ENCODE peak calls at places on chromosomes 3 and 15, in five cellular contexts. O is HepG2, R is transverse colon, H is stomach, K is sigmoid colon. F is an unnamed sample.
A peak's percentile ranks its signal among the peaks of the same experiment; 100 is the strongest.

GRCh38 chr15:74227968-74228722 is 8.0 kb upstream of the CCDC33 start:
- DNase-seq in O (no peak), R (peak; percentile 71), H (peak; percentile 45), K (no peak), F (no peak)

GRCh38 chr3:110016235-110016634 is 678.9 kb upstream of the DPPA4 start:
- DNase-seq in O (no peak), R (no peak), H (no peak), K (no peak), F (no peak)

GRCh38 chr15:39889601-39890000 is 30.5 kb downstream of the GPR176 start:
- DNase-seq in O (no peak), R (no peak), H (no peak), K (no peak), F (no peak)

GRCh38 chr3:182979719-182980191 is 583 bp downstream of the DCUN1D1 start:
- DNase-seq in O (peak; percentile 12), R (peak; percentile 35), H (no peak), K (peak; percentile 68), F (no peak)

GRCh38 chr3:31010491-31010890 is 116.0 kb upstream of the GADL1 start:
- DNase-seq in O (no peak), R (no peak), H (no peak), K (no peak), F (no peak)

GRCh38 chr3:156456771-156457224 is 98.1 kb downstream of the SSR3 start:
- DNase-seq in O (peak; percentile 2), R (no peak), H (no peak), K (no peak), F (no peak)

GRCh38 chr3:107106316-107106715 is 270.9 kb upstream of the CCDC54 start:
- DNase-seq in O (no peak), R (no peak), H (no peak), K (no peak), F (no peak)

GRCh38 chr3:27628029-27628750 is 93.9 kb downstream of the EOMES start:
- DNase-seq in O (no peak), R (no peak), H (no peak), K (no peak), F (no peak)

GRCh38 chr3:11477286-11477935 is 166.3 kb downstream of the VGLL4 start:
- DNase-seq in O (no peak), R (no peak), H (no peak), K (peak; percentile 72), F (no peak)

GRCh38 chr15:70430029-70430428 is 332.3 kb upstream of the TLE3 start:
- DNase-seq in O (no peak), R (no peak), H (no peak), K (no peak), F (no peak)

GRCh38 chr15:25068696-25069095 is 113.9 kb downstream of the SNRPN start:
- DNase-seq in O (no peak), R (no peak), H (no peak), K (no peak), F (no peak)

GRCh38 chr15:25067725-25068309 is 113.0 kb downstream of the SNRPN start:
- DNase-seq in O (no peak), R (no peak), H (no peak), K (peak; percentile 26), F (no peak)

GRCh38 chr15:25065286-25065685 is 110.5 kb downstream of the SNRPN start:
- DNase-seq in O (no peak), R (no peak), H (no peak), K (peak; percentile 39), F (no peak)

GRCh38 chr15:25065876-25066275 is 111.1 kb downstream of the SNRPN start:
- DNase-seq in O (no peak), R (no peak), H (no peak), K (peak; percentile 22), F (no peak)

GRCh38 chr15:25066708-25067107 is 111.9 kb downstream of the SNRPN start:
- DNase-seq in O (no peak), R (no peak), H (no peak), K (peak; percentile 41), F (no peak)
- TF ChIP-seq EP300 in O (no peak), R (no peak), H (no peak), K (no peak), F (no peak)

DNA sequence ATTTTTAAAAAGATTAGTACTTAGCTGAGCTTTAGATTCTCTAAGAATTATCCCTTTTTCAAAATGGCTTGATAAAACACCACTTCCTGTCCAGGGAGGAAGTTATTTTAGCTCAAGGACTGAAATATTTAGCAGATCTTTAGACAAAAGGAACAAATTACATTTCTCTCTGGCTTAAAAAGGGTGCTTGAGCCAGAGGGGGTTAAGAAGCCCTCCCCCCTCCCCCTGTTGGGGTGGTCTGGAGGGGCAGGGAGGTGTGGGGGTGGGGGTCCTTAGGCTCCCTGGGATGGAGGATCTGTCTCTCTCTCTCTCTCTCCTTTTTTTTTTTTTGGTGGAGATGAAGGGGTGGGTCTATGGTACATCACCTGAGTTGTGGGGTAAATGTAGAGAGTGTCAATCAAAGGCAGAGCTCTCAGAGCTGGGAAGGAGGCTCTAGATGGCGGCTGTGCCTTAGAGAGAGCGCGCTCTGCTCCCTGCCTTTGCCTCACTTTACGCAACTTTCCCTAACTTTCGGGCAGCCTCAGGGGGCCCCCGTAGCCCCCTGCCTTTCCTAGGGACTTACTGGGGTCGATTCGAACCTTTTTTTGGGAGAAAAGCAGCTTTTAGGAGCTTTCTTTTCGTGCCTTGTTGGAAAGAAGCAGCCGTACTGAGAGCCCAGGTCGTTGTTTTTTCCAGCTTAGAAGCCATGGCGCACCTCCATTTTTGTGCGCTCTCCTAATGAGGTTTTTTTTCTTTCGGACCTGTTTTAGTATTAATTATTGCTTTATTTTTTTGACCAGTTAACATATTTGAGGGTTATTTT is at the start of gene CHD2:
- DNase-seq in O (peak; percentile 91), R (peak; percentile 86), H (peak; percentile 86), K (peak; percentile 74), F (no peak)
- TF ChIP-seq POLR2A in O (peak; percentile 100), R (peak; percentile 98), H (no peak), K (peak; percentile 94), F (peak; percentile 78)

GRCh38 chr15:84795186-84795585 is 22.0 kb upstream of the ALPK3 start:
- DNase-seq in O (no peak), R (no peak), H (no peak), K (no peak), F (no peak)

GRCh38 chr15:84797212-84797611 is 19.9 kb upstream of the ALPK3 start:
- DNase-seq in O (no peak), R (no peak), H (no peak), K (no peak), F (no peak)

GRCh38 chr15:84791763-84792162 is 25.4 kb upstream of the ALPK3 start:
- DNase-seq in O (no peak), R (no peak), H (no peak), K (no peak), F (no peak)

GRCh38 chr15:84793431-84793830 is 23.7 kb upstream of the ALPK3 start:
- DNase-seq in O (no peak), R (no peak), H (no peak), K (no peak), F (no peak)

GRCh38 chr15:84794148-84794547 is 23.0 kb upstream of the ALPK3 start:
- DNase-seq in O (no peak), R (no peak), H (no peak), K (no peak), F (no peak)
- TF ChIP-seq EP300 in O (no peak), R (no peak), H (no peak), K (no peak), F (no peak)

GRCh38 chr3:129766135-129766534 is 127.4 kb downstream of the TMCC1 start:
- DNase-seq in O (no peak), R (no peak), H (no peak), K (no peak), F (no peak)
- TF ChIP-seq POLR2A in O (no peak), R (no peak), H (no peak), K (no peak), F (no peak)

GRCh38 chr15:54149115-54149531 is 170.9 kb downstream of the UNC13C start:
- DNase-seq in O (no peak), R (no peak), H (no peak), K (no peak), F (no peak)

DNA sequence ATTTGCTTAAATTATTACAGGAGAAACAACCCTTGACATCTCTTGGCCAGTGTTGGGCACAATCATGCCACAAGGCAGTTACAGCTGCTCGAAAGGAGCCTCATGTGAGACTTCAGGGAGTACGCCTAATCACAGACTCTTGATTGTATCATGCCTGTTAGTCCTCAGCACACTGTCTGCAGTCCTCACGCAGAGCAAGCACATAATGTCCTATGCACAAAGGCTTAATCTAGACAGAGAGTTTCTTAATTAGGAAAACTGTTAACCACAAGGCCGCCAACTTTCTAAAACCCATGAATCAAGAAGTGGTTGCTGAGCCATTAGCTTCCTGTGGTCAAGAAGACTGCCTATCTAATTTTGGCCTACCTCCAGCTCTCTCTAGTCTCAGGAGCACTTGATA is 172.0 kb downstream of the UNC13C start:
- DNase-seq in O (no peak), R (no peak), H (no peak), K (no peak), F (no peak)
- TF ChIP-seq EP300 in O (no peak), R (no peak), H (no peak), K (no peak), F (no peak)